ENCODE peak calls at places on chromosomes 12 and 14, in five cellular contexts. A is K562, M is breast epithelium, D is GM12878, E is A549. C is an unnamed sample.
A peak's percentile ranks its signal among the peaks of the same experiment; 100 is the strongest.

GRCh38 chr14:32608880-32609279 is 279.8 kb downstream of the AKAP6 start:
- DNase-seq in A (no peak), M (no peak), D (no peak), E (no peak), C (no peak)

GRCh38 chr14:94036328-94037167 is 10.4 kb downstream of the OTUB2 start:
- DNase-seq in A (peak; percentile 70), M (peak; percentile 30), D (no peak), E (peak; percentile 76), C (peak; percentile 71)

GRCh38 chr14:76595266-76595665 is 166.0 kb upstream of the VASH1 start:
- DNase-seq in A (no peak), M (no peak), D (no peak), E (no peak), C (peak; percentile 26)

GRCh38 chr12:119334459-119335170 is at the start of gene CCDC60:
- DNase-seq in A (peak; percentile 87), M (no peak), D (no peak), E (no peak), C (no peak)

GRCh38 chr12:107320929-107321618 is 227.7 kb upstream of the CRY1 start:
- DNase-seq in A (no peak), M (peak; percentile 78), D (no peak), E (peak; percentile 37), C (peak; percentile 89)

GRCh38 chr12:31235868-31236395 is 90.0 kb downstream of the SINHCAF start:
- DNase-seq in A (no peak), M (no peak), D (no peak), E (no peak), C (peak; percentile 70)

GRCh38 chr14:33786091-33786825 is 164.6 kb downstream of the EGLN3 start:
- DNase-seq in A (no peak), M (no peak), D (no peak), E (no peak), C (no peak)

GRCh38 chr12:25322918-25323773 is 72.4 kb upstream of the KRAS start:
- DNase-seq in A (no peak), M (no peak), D (no peak), E (no peak), C (no peak)

GRCh38 chr12:3453947-3454675 is 36.9 kb upstream of the PRMT8 start:
- DNase-seq in A (no peak), M (no peak), D (no peak), E (peak; percentile 10), C (no peak)

GRCh38 chr14:105842105-105842504 is 315.7 kb downstream of the TMEM121 start:
- DNase-seq in A (no peak), M (no peak), D (no peak), E (no peak), C (no peak)

GRCh38 chr14:51094901-51095853 is at the start of gene TRIM9:
- DNase-seq in A (peak; percentile 17), M (peak; percentile 93), D (peak; percentile 64), E (peak; percentile 96), C (peak; percentile 93)
- TF ChIP-seq POLR2A in A (no peak), M (no peak), D (no peak), E (peak; percentile 69), C (no peak)

GRCh38 chr12:104669851-104670337 is 213.1 kb downstream of the CHST11 start:
- DNase-seq in A (no peak), M (no peak), D (peak; percentile 53), E (no peak), C (no peak)
- H3K4me3 ChIP-seq in A (no peak overlapping the region), M (no peak overlapping the region), D (no peak overlapping the region), E (no peak overlapping the region), C (no peak overlapping the region)

DNA sequence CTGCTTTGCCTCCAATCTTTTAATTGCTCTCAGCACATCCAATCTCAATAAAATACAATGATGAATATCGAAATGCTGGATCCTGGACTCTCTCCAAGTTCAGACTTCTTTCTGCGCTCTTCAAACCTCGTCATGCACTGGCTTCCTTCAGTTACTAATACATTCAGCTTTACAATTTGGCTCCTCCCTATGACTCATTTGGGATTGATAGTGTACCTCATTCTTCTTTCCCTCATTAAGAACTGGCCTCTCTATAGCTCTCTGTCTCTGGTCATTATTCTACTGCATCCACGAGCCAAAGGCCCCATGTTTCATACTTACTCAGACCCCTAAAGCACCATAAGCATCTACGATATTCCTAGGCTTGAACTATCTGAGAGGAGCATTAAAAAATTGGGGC is 5.0 kb downstream of the TSPAN8 start:
- DNase-seq in A (no peak), M (no peak), D (no peak), E (no peak), C (no peak)
- TF ChIP-seq POLR2A in A (no peak), M (no peak), D (no peak), E (no peak), C (no peak)

GRCh38 chr12:56152756-56153137 is 360 bp downstream of the MYL6B start:
- DNase-seq in A (no peak), M (no peak), D (no peak), E (no peak), C (no peak)
- H3K4me3 ChIP-seq in A (peak overlapping the region; percentile 55), M (peak overlapping the region; percentile 75), D (peak overlapping the region; percentile 84), E (peak overlapping the region; percentile 53), C (no peak overlapping the region)

GRCh38 chr12:71556881-71557280 is 106.8 kb downstream of the ZFC3H1 start:
- DNase-seq in A (no peak), M (no peak), D (no peak), E (peak; percentile 25), C (no peak)
- TF ChIP-seq POLR2A in A (no peak), M (no peak), D (no peak), E (no peak), C (no peak)

DNA sequence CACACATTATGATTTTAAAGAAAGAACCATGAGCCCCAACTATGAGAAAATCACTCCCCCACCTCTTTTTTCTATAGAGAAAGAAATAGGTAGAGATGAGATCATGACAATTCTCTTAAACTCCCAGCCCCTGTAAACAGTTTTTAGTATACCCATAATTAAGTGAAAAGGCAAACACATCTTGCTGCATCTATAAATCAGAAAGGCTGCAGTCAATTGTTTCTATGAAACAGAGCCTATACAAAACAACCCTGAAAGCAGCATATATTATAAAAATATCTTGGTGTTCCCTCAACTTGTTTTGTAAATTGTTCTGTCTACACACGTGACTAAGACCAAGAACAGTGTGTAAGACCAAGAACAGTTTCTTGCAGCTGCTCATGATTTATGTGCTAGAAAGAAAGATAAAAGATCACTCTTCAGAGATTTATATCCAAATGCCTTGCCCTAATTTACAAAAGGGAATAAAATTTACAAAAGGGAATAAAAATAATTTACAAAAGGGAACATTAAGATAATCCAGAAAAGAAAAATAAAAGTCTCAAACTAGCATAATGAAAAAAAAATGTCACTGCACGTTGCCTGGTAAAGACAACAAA is 4.8 kb downstream of the KITLG start:
- DNase-seq in A (no peak), M (no peak), D (no peak), E (no peak), C (no peak)
- H3K4me3 ChIP-seq in A (no peak overlapping the region), M (no peak overlapping the region), D (no peak overlapping the region), E (no peak overlapping the region), C (no peak overlapping the region)

GRCh38 chr12:113425960-113426453 is 3.8 kb downstream of the SDSL start:
- DNase-seq in A (no peak), M (no peak), D (peak; percentile 25), E (no peak), C (no peak)

GRCh38 chr12:113428482-113428881 is 6.3 kb downstream of the SDSL start:
- DNase-seq in A (no peak), M (no peak), D (no peak), E (no peak), C (no peak)

GRCh38 chr12:113422929-113423669 is 919 bp downstream of the SDSL start:
- DNase-seq in A (no peak), M (no peak), D (no peak), E (no peak), C (no peak)

GRCh38 chr12:113424915-113425823 is 3.0 kb downstream of the SDSL start:
- DNase-seq in A (peak; percentile 72), M (no peak), D (no peak), E (peak; percentile 58), C (peak; percentile 36)

DNA sequence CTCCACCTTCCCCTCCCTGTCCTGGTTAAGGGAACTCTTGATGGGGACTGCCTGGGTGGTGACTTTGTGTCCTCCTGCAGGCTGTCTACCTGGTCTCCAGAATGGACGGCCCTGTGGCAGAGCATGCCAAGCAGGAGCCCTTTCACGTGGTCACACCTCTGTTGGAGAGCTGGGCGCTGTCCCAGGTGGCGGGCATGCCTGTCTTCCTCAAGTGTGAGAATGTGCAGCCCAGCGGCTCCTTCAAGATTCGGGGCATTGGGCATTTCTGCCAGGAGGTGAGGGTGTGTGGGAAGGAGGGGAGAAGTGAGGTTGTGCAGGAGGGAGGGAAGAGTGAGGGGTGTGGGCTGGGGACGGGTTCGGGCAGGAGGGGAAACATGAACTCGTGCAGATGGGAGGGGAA is 5.7 kb downstream of the SDSL start:
- DNase-seq in A (no peak), M (no peak), D (no peak), E (no peak), C (no peak)
- TF ChIP-seq POLR2A in A (no peak), M (no peak), D (no peak), E (no peak), C (no peak)

GRCh38 chr14:68402525-68403101 is 390.3 kb downstream of the ZFP36L1 start:
- DNase-seq in A (no peak), M (no peak), D (no peak), E (no peak), C (no peak)

GRCh38 chr14:68403794-68404522 is 388.9 kb downstream of the ZFP36L1 start:
- DNase-seq in A (no peak), M (no peak), D (no peak), E (no peak), C (no peak)

GRCh38 chr14:68404652-68405183 is 388.1 kb downstream of the ZFP36L1 start:
- DNase-seq in A (no peak), M (no peak), D (no peak), E (no peak), C (no peak)

GRCh38 chr14:68401855-68402254 is 391.0 kb downstream of the ZFP36L1 start:
- DNase-seq in A (no peak), M (no peak), D (peak; percentile 96), E (no peak), C (no peak)

GRCh38 chr14:68403191-68403781 is 389.6 kb downstream of the ZFP36L1 start:
- DNase-seq in A (no peak), M (no peak), D (no peak), E (no peak), C (no peak)
- H3K4me3 ChIP-seq in A (no peak overlapping the region), M (no peak overlapping the region), D (peak overlapping the region; percentile 42), E (no peak overlapping the region), C (no peak overlapping the region)

GRCh38 chr14:34875031-34875922 is at the start of gene BAZ1A:
- DNase-seq in A (peak; percentile 69), M (peak; percentile 56), D (peak; percentile 41), E (peak; percentile 95), C (peak; percentile 76)
- TF ChIP-seq POLR2A in A (peak; percentile 90), M (peak; percentile 77), D (peak; percentile 47), E (peak; percentile 89), C (peak; percentile 59)

GRCh38 chr12:105292705-105293104 is 37.8 kb upstream of the C12orf75 start:
- DNase-seq in A (no peak), M (no peak), D (no peak), E (no peak), C (no peak)
- H3K4me3 ChIP-seq in A (no peak overlapping the region), M (no peak overlapping the region), D (no peak overlapping the region), E (no peak overlapping the region), C (no peak overlapping the region)